ENCODE peak calls at places on chromosomes 6 and 20, in five cellular contexts. G is neuronal stem cell, M is mesenchymal stem cell, Y is IMR-90, S is H1. V is an unnamed sample.

GRCh38 chr6:159134701-159135364 is 34.4 kb upstream of the FNDC1 start:
- DNase-seq in G (peak), S (peak), Y (peak), M (peak), V (peak)

GRCh38 chr20:59438201-59438600 is 137.8 kb downstream of the EDN3 start:
- DNase-seq in G (no peak), S (no peak), Y (no peak), M (no peak), V (peak)

GRCh38 chr6:149046164-149046821 is 271.2 kb upstream of the TAB2 start:
- DNase-seq in M (no peak), G (no peak), Y (no peak), S (no peak), V (no peak)

GRCh38 chr20:63657260-63657936 is 714 bp upstream of the RTEL1 start:
- DNase-seq in G (no peak), M (no peak), S (no peak), Y (no peak), V (no peak)

GRCh38 chr6:89887452-89888137 is 6.7 kb upstream of the GJA10 start:
- DNase-seq in Y (no peak), S (no peak), G (no peak), M (no peak), V (no peak)

GRCh38 chr20:13492001-13492480 is 146.7 kb downstream of the TASP1 start:
- DNase-seq in S (peak), Y (peak), G (peak), M (peak), V (no peak)

GRCh38 chr6:26240157-26240980 is 124.6 kb upstream of the BTN3A2 start:
- DNase-seq in M (peak), S (no peak), Y (peak), G (no peak), V (peak)

GRCh38 chr20:17226410-17227198 is at the start of gene PCSK2:
- DNase-seq in S (peak), G (peak), Y (peak), M (peak), V (peak)

GRCh38 chr20:37270586-37271420 is 9.2 kb upstream of the GHRH start:
- DNase-seq in S (no peak), G (no peak), M (peak), Y (peak), V (peak)

GRCh38 chr6:138805431-138805830 is 9.5 kb downstream of the ECT2L start:
- DNase-seq in M (peak), Y (peak), S (no peak), G (no peak), V (no peak)

GRCh38 chr6:32790306-32790705 is 26.5 kb downstream of the HLA-DOB start:
- DNase-seq in G (no peak), S (no peak), M (no peak), Y (no peak), V (peak)

GRCh38 chr20:31712564-31713311 is 9.9 kb downstream of the BCL2L1 start:
- DNase-seq in M (peak), G (peak), Y (peak), S (peak), V (peak)

GRCh38 chr6:106444777-106445507 is 84.4 kb downstream of the CRYBG1 start:
- DNase-seq in G (peak), M (peak), Y (peak), S (no peak), V (peak)

GRCh38 chr6:81226957-81227356 is 525.5 kb downstream of the TENT5A start:
- DNase-seq in M (no peak), S (no peak), Y (no peak), G (no peak), V (no peak)

GRCh38 chr6:31083742-31084354 is 28.5 kb downstream of the C6orf15 start:
- DNase-seq in G (peak), Y (peak), S (peak), M (peak), V (peak)

GRCh38 chr20:55269913-55270312 is 735.4 kb downstream of the CBLN4 start:
- DNase-seq in M (no peak), Y (no peak), G (no peak), S (no peak), V (no peak)

GRCh38 chr6:148491638-148492210 is 149.1 kb downstream of the SASH1 start:
- DNase-seq in G (no peak), S (no peak), M (no peak), Y (peak), V (no peak)

GRCh38 chr6:26345832-26346231 is 19.2 kb upstream of the BTN3A2 start:
- DNase-seq in M (no peak), S (no peak), G (no peak), Y (no peak), V (no peak)

GRCh38 chr6:125952764-125953501 is 3.6 kb upstream of the HINT3 start:
- DNase-seq in S (no peak), M (peak), G (no peak), Y (peak), V (no peak)

GRCh38 chr6:35302604-35303218 is 5.1 kb downstream of the DEF6 start:
- DNase-seq in G (no peak), Y (peak), S (no peak), M (peak), V (peak)

GRCh38 chr6:151723152-151723551 is 84.3 kb upstream of the ESR1 start:
- DNase-seq in M (no peak), G (no peak), S (no peak), Y (no peak), V (no peak)

GRCh38 chr20:2234788-2235187 is 61.0 kb upstream of the TGM3 start:
- DNase-seq in G (no peak), S (peak), Y (no peak), M (no peak), V (no peak)

GRCh38 chr20:5675103-5676091 is 74.8 kb upstream of the SHLD1 start:
- DNase-seq in M (no peak), S (no peak), Y (no peak), G (no peak), V (peak)

GRCh38 chr20:64211874-64212658 is 43.5 kb upstream of the PCMTD2 start:
- DNase-seq in M (no peak), G (no peak), S (no peak), Y (no peak), V (no peak)

GRCh38 chr20:23856736-23857135 is 22.8 kb downstream of the CST5 start:
- DNase-seq in G (no peak), M (no peak), S (no peak), Y (no peak), V (no peak)

GRCh38 chr6:166464418-166465400 is 82.0 kb upstream of the MPC1 start:
- DNase-seq in M (no peak), Y (no peak), G (no peak), S (no peak), V (no peak)

GRCh38 chr6:170179925-170180324 is 111.0 kb downstream of the DLL1 start:
- DNase-seq in S (no peak), Y (no peak), G (no peak), M (no peak), V (no peak)

GRCh38 chr6:167547751-167548150 is 222.9 kb downstream of the TTLL2 start:
- DNase-seq in G (no peak), S (no peak), M (peak), Y (no peak), V (peak)

GRCh38 chr6:67896476-67896875 is 738.6 kb upstream of the ADGRB3 start:
- DNase-seq in M (peak), S (no peak), Y (no peak), G (no peak), V (no peak)

GRCh38 chr20:51014797-51015722 is 7.8 kb downstream of the KCNG1 start:
- DNase-seq in G (peak), Y (peak), S (no peak), M (peak), V (peak)

GRCh38 chr6:40950986-40951730 is 87.9 kb downstream of the UNC5CL start:
- DNase-seq in Y (peak), M (no peak), G (no peak), S (no peak), V (no peak)

GRCh38 chr6:33599413-33599911 is 19.4 kb upstream of the BAK1 start:
- DNase-seq in S (no peak), G (no peak), Y (peak), M (no peak), V (no peak)

GRCh38 chr6:135181333-135182119 is 418 bp downstream of the MYB start:
- DNase-seq in G (peak), M (peak), Y (no peak), S (no peak), V (no peak)

GRCh38 chr6:39231844-39232243 is 2.6 kb upstream of the KCNK5 start:
- DNase-seq in G (no peak), S (no peak), M (no peak), Y (no peak), V (no peak)

GRCh38 chr6:39228111-39228971 is 934 bp downstream of the KCNK5 start:
- DNase-seq in Y (no peak), S (no peak), M (no peak), G (no peak), V (peak)

GRCh38 chr6:39228992-39229767 is at the start of gene KCNK5:
- DNase-seq in Y (peak), S (peak), G (peak), M (peak), V (peak)

GRCh38 chr6:39233333-39233732 is 4.1 kb upstream of the KCNK5 start:
- DNase-seq in M (no peak), Y (no peak), G (no peak), S (no peak), V (no peak)

GRCh38 chr6:39231386-39231785 is 2.1 kb upstream of the KCNK5 start:
- DNase-seq in S (no peak), M (no peak), Y (no peak), G (no peak), V (no peak)
- H2BK5ac ChIP-seq in S (peak), M (no peak), Y (no peak), G (peak), V (no peak)

GRCh38 chr6:5394280-5394679 is 133.0 kb downstream of the FARS2 start:
- DNase-seq in S (no peak), G (no peak), Y (no peak), M (no peak), V (peak)

GRCh38 chr6:5390177-5390576 is 128.9 kb downstream of the FARS2 start:
- DNase-seq in M (no peak), Y (no peak), S (no peak), G (no peak), V (no peak)

GRCh38 chr6:5399391-5399790 is 138.1 kb downstream of the FARS2 start:
- DNase-seq in S (no peak), G (no peak), M (no peak), Y (no peak), V (no peak)

GRCh38 chr6:5398530-5398929 is 137.2 kb downstream of the FARS2 start:
- DNase-seq in G (no peak), M (peak), Y (peak), S (no peak), V (peak)

DNA sequence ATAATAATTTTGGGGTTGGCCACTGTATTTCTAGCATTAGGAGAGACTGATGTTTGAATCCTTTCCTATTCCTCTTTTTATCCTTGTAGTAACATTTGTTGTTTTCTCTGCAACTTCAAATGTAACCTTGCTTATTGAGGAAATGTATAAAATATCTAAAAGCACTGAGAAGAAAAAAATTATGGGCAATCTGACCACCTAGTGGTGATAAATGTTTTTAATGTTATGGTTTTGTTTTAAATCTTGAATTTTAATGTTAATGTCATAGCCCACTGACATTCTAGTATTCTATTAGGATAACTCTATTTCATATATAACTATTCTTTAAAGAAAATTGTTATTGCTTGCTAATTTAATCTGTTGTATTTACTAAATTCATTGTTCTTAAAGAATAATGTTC is 134.4 kb downstream of the FARS2 start:
- DNase-seq in G (no peak), Y (no peak), S (no peak), M (no peak), V (no peak)
- H2AK5ac ChIP-seq in G (no peak), Y (no peak), S (no peak), M (no peak), V (no peak)

GRCh38 chr20:11048739-11049138 is 374.9 kb upstream of the JAG1 start:
- DNase-seq in Y (no peak), G (no peak), S (no peak), M (no peak), V (no peak)
- H3K27ac ChIP-seq in Y (no peak), G (no peak), S (no peak), M (no peak), V (no peak)

GRCh38 chr20:60697252-60697651 is 554.8 kb upstream of the CDH4 start:
- DNase-seq in S (no peak), G (no peak), Y (peak), M (peak), V (no peak)
- H2BK5ac ChIP-seq in S (no peak), G (no peak), Y (no peak), M (no peak), V (no peak)

GRCh38 chr20:45810191-45810590 is 2.3 kb upstream of the UBE2C start:
- DNase-seq in M (no peak), G (no peak), Y (no peak), S (no peak), V (no peak)

GRCh38 chr20:45813489-45813888 is 1.0 kb downstream of the UBE2C start:
- DNase-seq in Y (no peak), M (no peak), S (no peak), G (no peak), V (no peak)

GRCh38 chr20:45813006-45813340 is 529 bp downstream of the UBE2C start:
- DNase-seq in Y (no peak), S (no peak), G (no peak), M (no peak), V (no peak)

GRCh38 chr20:45814314-45814713 is 1.9 kb downstream of the UBE2C start:
- DNase-seq in S (no peak), Y (peak), G (no peak), M (no peak), V (no peak)

GRCh38 chr20:45812157-45813005 is at the start of gene UBE2C:
- DNase-seq in S (peak), Y (peak), G (peak), M (peak), V (peak)
- H2AK5ac ChIP-seq in S (peak), Y (peak), G (peak), M (no peak), V (peak)

V was measured in trophoblast cell.